ENCODE peak calls at places on chromosomes 3 and 15, in nine cellular contexts. S is COR-L47; Z is HFF-Myc; D is HFFc6; Y is nephron progenitor cell; M is stimulated activated CD8-positive, alpha-beta memory T cell treated with anti-CD3 and anti-CD28 coated beads, Interleukin-15, amount 100 ng/mL, for 24 hours; B is fibroblast of pulmonary artery; I is GF-D8; T is SK-N-SH. L is an unnamed sample.

GRCh38 chr3:71389191-71389590 is 194.3 kb downstream of the FOXP1 start:
- DNase-seq in S (no peak), Z (no peak), D (no peak), Y (no peak), M (no peak), B (no peak), I (no peak), T (no peak), L (no peak)

GRCh38 chr15:87597346-87598052 is 659.0 kb downstream of the NTRK3 start:
- DNase-seq in S (no peak), Z (no peak), D (no peak), Y (no peak), M (no peak), B (peak; percentile 22), I (no peak), T (no peak), L (no peak)

GRCh38 chr3:105611304-105612192 is 244.8 kb downstream of the ALCAM start:
- DNase-seq in S (no peak), Z (no peak), D (no peak), Y (no peak), M (no peak), B (no peak), I (no peak), T (no peak), L (no peak)

GRCh38 chr3:112088944-112089343 is 2.8 kb downstream of the C3orf52 start:
- DNase-seq in S (no peak), Z (no peak), D (no peak), Y (no peak), M (no peak), B (no peak), I (no peak), T (no peak), L (no peak)

GRCh38 chr15:73994912-73995622 is 551 bp downstream of the PML start:
- DNase-seq in S (no peak), Z (no peak), D (no peak), Y (no peak), M (no peak), B (no peak), I (peak; percentile 87), T (no peak), L (no peak)

GRCh38 chr3:41040256-41040655 is 159.0 kb upstream of the CTNNB1 start:
- DNase-seq in S (no peak), Z (no peak), D (no peak), Y (no peak), M (no peak), B (no peak), I (no peak), T (no peak), L (no peak)

GRCh38 chr15:93266291-93266690 is 177.3 kb upstream of the RGMA start:
- DNase-seq in S (no peak), Z (no peak), D (no peak), Y (no peak), M (no peak), B (no peak), I (no peak), T (no peak), L (no peak)

GRCh38 chr15:64456634-64457108 is 3.7 kb upstream of the ZNF609 start:
- DNase-seq in S (no peak), Z (no peak), D (no peak), Y (no peak), M (no peak), B (peak; percentile 50), I (peak; percentile 80), T (no peak), L (no peak)

GRCh38 chr3:37861540-37862051 is at the start of gene CTDSPL:
- DNase-seq in S (no peak), Z (no peak), D (no peak), Y (peak; percentile 70), M (no peak), B (peak; percentile 50), I (no peak), T (peak; percentile 88), L (peak; percentile 39)

GRCh38 chr3:186283096-186283495 is 78.9 kb downstream of the DGKG start:
- DNase-seq in S (no peak), Z (no peak), D (no peak), Y (no peak), M (no peak), B (no peak), I (no peak), T (no peak), L (no peak)

GRCh38 chr3:55576621-55577020 is 89.5 kb upstream of the WNT5A start:
- DNase-seq in S (no peak), Z (no peak), D (no peak), Y (peak; percentile 31), M (no peak), B (no peak), I (no peak), T (no peak), L (no peak)

GRCh38 chr3:155079795-155080546 is at the start of gene MME:
- DNase-seq in S (peak; percentile 8), Z (peak; percentile 78), D (peak; percentile 55), Y (peak; percentile 79), M (no peak), B (peak; percentile 86), I (no peak), T (peak; percentile 76), L (no peak)

GRCh38 chr15:40999190-40999589 is 45.9 kb downstream of the CHAC1 start:
- DNase-seq in S (no peak), Z (no peak), D (peak; percentile 93), Y (no peak), M (no peak), B (peak; percentile 29), I (no peak), T (no peak), L (no peak)

GRCh38 chr3:8848696-8849131 is 79.3 kb upstream of the OXTR start:
- DNase-seq in S (no peak), Z (peak; percentile 62), D (peak; percentile 92), Y (no peak), M (no peak), B (peak; percentile 84), I (no peak), T (no peak), L (no peak)

GRCh38 chr3:185540705-185541104 is 11.7 kb downstream of the LIPH start:
- DNase-seq in S (no peak), Z (no peak), D (no peak), Y (no peak), M (no peak), B (no peak), I (no peak), T (peak; percentile 24), L (no peak)

GRCh38 chr3:75886971-75887526 is 101.7 kb upstream of the ZNF717 start:
- DNase-seq in S (no peak), Z (no peak), D (no peak), Y (no peak), M (no peak), B (no peak), I (no peak), T (no peak), L (no peak)

GRCh38 chr15:74977599-74977998 is 17.8 kb upstream of the SCAMP5 start:
- DNase-seq in S (no peak), Z (no peak), D (no peak), Y (no peak), M (no peak), B (no peak), I (no peak), T (no peak), L (no peak)

GRCh38 chr15:36117394-36117793 is 462.0 kb upstream of the CDIN1 start:
- DNase-seq in S (no peak), Z (no peak), D (no peak), Y (no peak), M (no peak), B (no peak), I (no peak), T (no peak), L (no peak)

GRCh38 chr3:171173732-171174131 is 147.2 kb upstream of the SLC2A2 start:
- DNase-seq in S (no peak), Z (no peak), D (no peak), Y (no peak), M (no peak), B (no peak), I (no peak), T (no peak), L (peak; percentile 62)

GRCh38 chr15:89543389-89543788 is 31.9 kb upstream of the TICRR start:
- DNase-seq in S (no peak), Z (no peak), D (no peak), Y (no peak), M (no peak), B (no peak), I (no peak), T (no peak), L (no peak)

GRCh38 chr15:66650433-66650832 is 51.6 kb upstream of the SMAD6 start:
- DNase-seq in S (no peak), Z (no peak), D (no peak), Y (no peak), M (no peak), B (no peak), I (no peak), T (no peak), L (no peak)

GRCh38 chr3:30617069-30617468 is 10.7 kb downstream of the TGFBR2 start:
- DNase-seq in S (no peak), Z (no peak), D (no peak), Y (no peak), M (no peak), B (no peak), I (no peak), T (no peak), L (no peak)

GRCh38 chr3:121508384-121508783 is 37.4 kb downstream of the POLQ start:
- DNase-seq in S (no peak), Z (no peak), D (no peak), Y (no peak), M (no peak), B (no peak), I (no peak), T (no peak), L (no peak)

GRCh38 chr15:41951571-41951970 is 20.8 kb downstream of the EHD4 start:
- DNase-seq in S (no peak), Z (no peak), D (no peak), Y (no peak), M (no peak), B (no peak), I (no peak), T (no peak), L (no peak)